ENCODE peak calls at places on chromosomes 2 and 18, in five cellular contexts. W, B, V, Y and O are unnamed samples.

GRCh38 chr2:175010848-175011254 is 5.7 kb upstream of the CHN1 start:
- DNase-seq in W (no peak), B (no peak), V (no peak), Y (no peak), O (no peak)

GRCh38 chr18:5284808-5285207 is 10.7 kb downstream of the ZBTB14 start:
- DNase-seq in W (no peak), B (no peak), V (peak), Y (no peak), O (peak)

GRCh38 chr18:46174317-46175039 is 70.3 kb downstream of the HAUS1 start:
- DNase-seq in W (no peak), B (peak), V (peak), Y (no peak), O (peak)

GRCh38 chr2:4122751-4123150 is 419.4 kb downstream of the DCDC2C start:
- DNase-seq in W (no peak), B (no peak), V (no peak), Y (no peak), O (no peak)

GRCh38 chr2:158325031-158325781 is 131.3 kb downstream of the CCDC148 start:
- DNase-seq in W (no peak), B (no peak), V (peak), Y (no peak), O (peak)

GRCh38 chr2:97966545-97967215 is 29.1 kb downstream of the TMEM131 start:
- DNase-seq in W (no peak), B (no peak), V (peak), Y (no peak), O (peak)

GRCh38 chr2:57906152-57906732 is 140.4 kb upstream of the VRK2 start:
- DNase-seq in W (no peak), B (no peak), V (peak), Y (no peak), O (peak)

GRCh38 chr2:46379213-46380037 is 82.2 kb downstream of the EPAS1 start:
- DNase-seq in W (no peak), B (no peak), V (no peak), Y (no peak), O (no peak)

GRCh38 chr18:42798606-42799005 is 316.9 kb downstream of the RIT2 start:
- DNase-seq in W (no peak), B (no peak), V (no peak), Y (no peak), O (no peak)

GRCh38 chr2:109207201-109207600 is 78.2 kb downstream of the SH3RF3 start:
- DNase-seq in W (no peak), B (no peak), V (no peak), Y (no peak), O (no peak)

GRCh38 chr2:73268831-73269685 is 15.2 kb downstream of the FBXO41 start:
- DNase-seq in W (peak), B (peak), V (peak), Y (no peak), O (peak)

GRCh38 chr2:216341151-216341550 is 31.1 kb downstream of the MARCHF4 start:
- DNase-seq in W (no peak), B (no peak), V (no peak), Y (no peak), O (no peak)

GRCh38 chr18:21331094-21331493 is 89.1 kb downstream of the GREB1L start:
- DNase-seq in W (no peak), B (no peak), V (no peak), Y (no peak), O (no peak)

DNA sequence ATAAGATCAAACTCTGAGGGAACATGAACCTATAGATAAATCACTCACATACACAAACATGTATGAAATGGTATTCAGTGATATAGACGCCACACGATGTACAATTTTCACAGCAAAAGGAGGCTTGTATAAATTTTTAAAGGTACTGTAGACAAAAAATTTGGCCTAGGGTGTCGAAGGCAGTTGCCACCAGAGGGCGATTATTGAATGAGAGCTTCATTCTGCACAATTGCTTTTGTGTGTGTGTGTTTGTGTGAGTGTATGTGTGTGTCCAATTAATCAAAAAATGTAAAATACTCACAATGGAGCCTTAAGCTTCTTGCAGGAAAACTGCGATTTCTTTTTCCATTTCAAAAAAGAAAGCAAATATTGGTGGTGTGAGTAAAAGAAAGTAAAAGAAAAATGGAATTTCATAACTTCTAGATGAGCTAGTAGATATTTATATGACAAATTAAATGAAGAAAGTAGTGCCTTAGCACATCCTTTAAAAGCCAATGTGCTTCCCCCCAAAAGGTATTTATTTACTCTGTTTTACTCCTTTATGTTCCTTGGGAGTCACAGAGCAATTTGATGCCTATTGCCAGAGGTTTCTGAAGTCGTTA is 800.1 kb downstream of the SATB2 start:
- DNase-seq in W (no peak), B (peak), V (peak), Y (no peak), O (peak)
- TF ChIP-seq CTCF in W (no peak), B (peak), V (peak), Y (no peak), O (peak)

DNA sequence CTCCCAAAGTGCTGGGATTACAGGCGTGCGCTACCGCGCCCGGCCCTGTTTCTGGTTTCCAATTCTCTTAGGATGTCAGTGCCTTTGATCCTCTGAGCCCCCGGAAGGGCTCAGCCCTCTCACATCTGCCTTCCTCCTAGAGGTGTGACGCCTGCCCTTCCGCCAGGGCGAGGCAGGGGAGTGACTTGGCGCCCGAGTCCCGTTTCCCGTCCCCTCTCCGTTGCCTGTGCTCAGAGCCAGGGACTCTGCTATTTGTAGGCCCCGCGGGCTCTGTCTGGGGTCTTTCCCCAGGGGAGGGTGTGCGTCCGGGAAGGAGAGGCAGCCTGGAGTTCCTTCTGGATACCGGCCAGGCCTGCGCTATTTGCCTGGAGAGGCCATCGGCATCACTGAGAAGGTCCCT is 103.8 kb upstream of the TAF1B start:
- DNase-seq in W (peak), B (no peak), V (no peak), Y (peak), O (no peak)
- H3K4me3 ChIP-seq in W (peak), B (no peak), V (no peak), Y (peak), O (no peak)

DNA sequence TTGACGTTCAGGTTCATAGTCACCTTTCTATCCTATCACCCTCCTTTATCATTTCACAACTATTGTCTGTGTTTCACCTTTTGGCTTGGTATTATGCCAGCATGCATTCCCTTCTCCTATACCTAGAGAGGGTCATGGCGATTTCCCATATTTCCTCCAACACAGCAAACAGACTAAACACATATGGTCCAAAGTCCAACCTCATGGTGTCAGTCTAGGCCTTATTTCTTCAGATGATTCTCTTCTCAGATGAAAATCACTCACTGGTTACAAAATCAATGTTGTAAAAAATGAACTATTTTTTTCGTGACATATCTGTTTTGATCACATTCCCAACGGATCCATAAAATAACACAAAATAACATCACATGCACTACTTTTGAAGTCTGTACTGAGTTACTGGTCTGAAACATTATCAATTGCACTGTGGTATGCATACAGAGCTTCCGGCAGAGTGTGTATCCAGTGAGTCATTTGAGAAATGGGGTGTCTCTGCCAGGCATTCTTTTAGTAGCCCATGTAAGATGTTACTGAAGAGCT is 204.8 kb upstream of the GALNT5 start:
- DNase-seq in W (no peak), B (no peak), V (peak), Y (no peak), O (peak)
- TF ChIP-seq CTCF in W (no peak), B (no peak), V (no peak), Y (no peak), O (no peak)

GRCh38 chr2:44951714-44952113 is 10.2 kb downstream of the SIX3 start:
- DNase-seq in W (no peak), B (no peak), V (no peak), Y (no peak), O (no peak)
- H3K4me3 ChIP-seq in W (peak), B (no peak), V (no peak), Y (peak), O (no peak)

DNA sequence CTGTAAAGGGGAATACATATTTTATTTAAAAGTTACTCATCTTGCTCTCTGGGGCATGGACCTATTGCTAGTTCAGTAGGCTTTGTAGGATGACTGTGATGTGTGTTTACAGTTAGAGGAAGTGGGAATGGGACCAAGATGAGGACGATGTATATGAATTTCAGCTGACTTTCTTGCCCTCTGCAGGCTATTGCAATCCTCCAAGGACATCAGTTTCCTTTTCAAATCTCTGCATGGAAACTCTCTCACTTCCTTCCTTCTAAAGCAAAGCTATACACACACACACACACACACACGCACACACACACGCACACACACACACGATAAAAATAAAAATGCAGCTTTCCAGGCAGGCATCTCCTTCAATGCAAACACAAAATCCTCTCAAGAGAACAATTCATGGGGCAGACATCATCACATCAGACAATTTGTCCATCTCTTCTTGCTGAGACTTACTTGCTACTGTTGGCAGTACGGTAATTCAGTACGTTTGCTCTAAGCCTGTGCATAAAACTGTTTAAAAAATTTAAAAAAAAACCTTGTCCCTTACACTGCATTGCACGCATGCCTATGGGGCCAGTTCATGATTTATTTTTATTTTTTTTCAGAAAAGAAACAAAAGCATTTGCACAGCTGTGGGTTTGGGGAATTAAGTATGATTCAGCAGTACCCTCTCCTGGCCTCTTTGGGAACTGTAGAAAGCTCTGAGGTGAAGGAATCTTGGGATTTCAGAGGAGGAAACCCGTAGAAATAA is 27.2 kb upstream of the ICOS start:
- DNase-seq in W (no peak), B (no peak), V (peak), Y (no peak), O (peak)
- TF ChIP-seq CTCF in W (peak), B (peak), V (peak), Y (peak), O (peak)

GRCh38 chr2:240983996-240984498 is 14.4 kb upstream of the SNED1 start:
- DNase-seq in W (peak), B (no peak), V (no peak), Y (no peak), O (no peak)
- H3K4me3 ChIP-seq in W (no peak), B (no peak), V (no peak), Y (no peak), O (no peak)

GRCh38 chr2:235430366-235431083 is 63.3 kb upstream of the AGAP1 start:
- DNase-seq in W (no peak), B (no peak), V (no peak), Y (no peak), O (no peak)

GRCh38 chr2:235432741-235433520 is 60.9 kb upstream of the AGAP1 start:
- DNase-seq in W (peak), B (no peak), V (no peak), Y (no peak), O (no peak)

GRCh38 chr2:235433860-235434259 is 60.0 kb upstream of the AGAP1 start:
- DNase-seq in W (no peak), B (no peak), V (no peak), Y (peak), O (no peak)
- TF ChIP-seq CTCF in W (no peak), B (no peak), V (no peak), Y (no peak), O (no peak)

GRCh38 chr18:3054214-3054613 is 41.3 kb upstream of the LPIN2 start:
- DNase-seq in W (no peak), B (no peak), V (no peak), Y (no peak), O (no peak)
- H3K4me3 ChIP-seq in W (no peak), B (no peak), V (no peak), Y (no peak), O (no peak)